ENCODE peak calls at places on chromosome 21, in eight cellular contexts. N, F, P, H, Q, Z, Y and T are unnamed samples.

GRCh38 chr21:41779659-41780058 is 12.8 kb upstream of the RIPK4 start:
- DNase-seq in N (no peak), F (no peak), P (no peak), H (no peak), Q (no peak), Z (no peak), Y (no peak), T (no peak)

GRCh38 chr21:41684381-41685245 is 82.2 kb downstream of the RIPK4 start:
- DNase-seq in N (no peak), F (no peak), P (peak), H (no peak), Q (peak), Z (no peak), Y (no peak), T (peak)

GRCh38 chr21:40200962-40201361 is 333.7 kb downstream of the PCP4 start:
- DNase-seq in N (no peak), F (no peak), P (no peak), H (no peak), Q (no peak), Z (no peak), Y (no peak), T (no peak)

GRCh38 chr21:34626131-34626530 is 11.2 kb upstream of the RCAN1 start:
- DNase-seq in N (no peak), F (no peak), P (no peak), H (no peak), Q (no peak), Z (no peak), Y (no peak), T (no peak)

GRCh38 chr21:33360871-33361602 is 36.3 kb downstream of the IFNAR1 start:
- DNase-seq in N (peak), F (peak), P (no peak), H (peak), Q (peak), Z (peak), Y (peak), T (peak)

GRCh38 chr21:32382108-32382601 is 10.7 kb downstream of the URB1 start:
- DNase-seq in N (no peak), F (no peak), P (no peak), H (no peak), Q (no peak), Z (no peak), Y (no peak), T (no peak)

GRCh38 chr21:23921670-23922418 is 1685.4 kb downstream of the MRPL39 start:
- DNase-seq in N (no peak), F (no peak), P (no peak), H (peak), Q (no peak), Z (no peak), Y (no peak), T (no peak)

GRCh38 chr21:32807717-32808380 is 36.3 kb upstream of the PAXBP1 start:
- DNase-seq in N (no peak), F (no peak), P (no peak), H (no peak), Q (no peak), Z (no peak), Y (no peak), T (no peak)

GRCh38 chr21:42636535-42636914 is 16.9 kb upstream of the PDE9A start:
- DNase-seq in N (no peak), F (no peak), P (no peak), H (no peak), Q (no peak), Z (no peak), Y (no peak), T (no peak)

DNA sequence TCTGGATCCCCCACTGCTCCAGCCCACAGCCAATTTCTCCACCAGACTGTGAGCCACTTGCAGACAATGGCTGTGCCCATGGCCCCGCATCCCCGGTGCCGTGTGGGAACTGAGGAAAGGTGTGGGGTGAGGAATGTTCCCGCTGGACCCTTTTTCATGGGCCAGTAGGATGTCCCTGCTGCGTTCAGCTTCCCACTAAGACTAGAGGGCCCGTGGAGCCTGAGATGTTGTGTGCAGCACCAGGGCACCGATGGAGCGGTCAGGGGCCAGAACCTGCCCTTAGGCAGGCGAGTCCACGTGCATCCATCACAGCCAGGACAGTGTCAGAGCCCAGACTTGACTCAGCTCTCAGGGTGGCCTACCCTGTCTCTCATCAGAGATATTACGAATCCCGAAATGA is 105.7 kb upstream of the COL6A1 start:
- DNase-seq in N (no peak), F (peak), P (no peak), H (no peak), Q (peak), Z (no peak), Y (peak), T (no peak)
- H3K27ac ChIP-seq in N (no peak), F (no peak), P (peak), H (no peak), Q (no peak), Z (no peak), Y (no peak), T (peak)

GRCh38 chr21:17785403-17785788 is 33.8 kb downstream of the C21orf91 start:
- DNase-seq in N (no peak), F (no peak), P (no peak), H (no peak), Q (no peak), Z (no peak), Y (no peak), T (no peak)

GRCh38 chr21:17786219-17787181 is 32.7 kb downstream of the C21orf91 start:
- DNase-seq in N (no peak), F (no peak), P (no peak), H (no peak), Q (no peak), Z (no peak), Y (no peak), T (no peak)

GRCh38 chr21:17789660-17790059 is 29.5 kb downstream of the C21orf91 start:
- DNase-seq in N (no peak), F (no peak), P (no peak), H (no peak), Q (no peak), Z (no peak), Y (no peak), T (no peak)

GRCh38 chr21:17793271-17793670 is 25.9 kb downstream of the C21orf91 start:
- DNase-seq in N (no peak), F (no peak), P (no peak), H (no peak), Q (no peak), Z (no peak), Y (no peak), T (no peak)

GRCh38 chr21:17789085-17789484 is 30.1 kb downstream of the C21orf91 start:
- DNase-seq in N (no peak), F (no peak), P (no peak), H (no peak), Q (no peak), Z (no peak), Y (no peak), T (no peak)
- H3K4me3 ChIP-seq in N (no peak), F (no peak), P (no peak), H (no peak), Q (no peak), Z (no peak), Y (no peak), T (no peak)

GRCh38 chr21:17612023-17612564 is 607 bp downstream of the BTG3 start:
- DNase-seq in N (peak), F (peak), P (no peak), H (no peak), Q (peak), Z (peak), Y (peak), T (peak)

GRCh38 chr21:17612565-17613241 is at the start of gene BTG3:
- DNase-seq in N (peak), F (peak), P (peak), H (peak), Q (peak), Z (peak), Y (peak), T (peak)

GRCh38 chr21:17610862-17611261 is 1.8 kb downstream of the BTG3 start:
- DNase-seq in N (no peak), F (no peak), P (no peak), H (no peak), Q (peak), Z (no peak), Y (peak), T (no peak)

GRCh38 chr21:17611414-17612022 is 1.2 kb downstream of the BTG3 start:
- DNase-seq in N (peak), F (peak), P (peak), H (peak), Q (peak), Z (peak), Y (peak), T (peak)

DNA sequence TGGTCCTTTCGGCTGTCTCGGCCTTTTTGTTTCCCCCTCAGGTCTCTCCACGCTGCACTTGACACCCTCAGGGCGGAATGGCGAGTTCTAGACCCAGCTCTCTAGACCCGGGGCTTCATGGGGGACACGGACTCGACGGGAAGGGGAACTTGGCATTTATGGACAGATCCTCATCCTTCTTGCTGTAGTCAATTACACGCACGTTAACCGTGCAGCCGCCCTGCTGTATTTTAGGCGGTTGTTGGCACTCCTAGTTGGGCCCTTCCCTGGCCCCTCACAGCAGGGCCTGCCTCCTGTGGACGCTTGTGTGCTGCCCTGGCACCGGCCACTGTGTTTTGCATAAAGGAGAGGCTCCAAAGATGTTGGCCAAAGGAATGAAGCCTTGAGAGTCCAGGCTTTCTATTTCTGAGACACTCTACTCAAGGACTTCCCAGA is 558 bp upstream of the BTG3 start:
- DNase-seq in N (peak), F (peak), P (no peak), H (no peak), Q (peak), Z (peak), Y (peak), T (peak)
- H3K27ac ChIP-seq in N (peak), F (peak), P (no peak), H (no peak), Q (peak), Z (peak), Y (peak), T (peak)

GRCh38 chr21:44353200-44353970 is at the start of gene TRPM2:
- DNase-seq in N (peak), F (no peak), P (no peak), H (peak), Q (peak), Z (peak), Y (no peak), T (peak)
- H3K4me3 ChIP-seq in N (peak), F (peak), P (no peak), H (peak), Q (no peak), Z (peak), Y (peak), T (peak)

GRCh38 chr21:29305068-29305467 is 6.3 kb downstream of the BACH1 start:
- DNase-seq in N (no peak), F (no peak), P (no peak), H (no peak), Q (no peak), Z (no peak), Y (no peak), T (no peak)

GRCh38 chr21:29304577-29304976 is 5.9 kb downstream of the BACH1 start:
- DNase-seq in N (no peak), F (no peak), P (no peak), H (no peak), Q (no peak), Z (no peak), Y (no peak), T (no peak)

GRCh38 chr21:29303301-29303700 is 4.6 kb downstream of the BACH1 start:
- DNase-seq in N (no peak), F (no peak), P (no peak), H (no peak), Q (no peak), Z (no peak), Y (no peak), T (no peak)

GRCh38 chr21:29306920-29307319 is 8.2 kb downstream of the BACH1 start:
- DNase-seq in N (no peak), F (no peak), P (no peak), H (no peak), Q (no peak), Z (no peak), Y (no peak), T (no peak)

DNA sequence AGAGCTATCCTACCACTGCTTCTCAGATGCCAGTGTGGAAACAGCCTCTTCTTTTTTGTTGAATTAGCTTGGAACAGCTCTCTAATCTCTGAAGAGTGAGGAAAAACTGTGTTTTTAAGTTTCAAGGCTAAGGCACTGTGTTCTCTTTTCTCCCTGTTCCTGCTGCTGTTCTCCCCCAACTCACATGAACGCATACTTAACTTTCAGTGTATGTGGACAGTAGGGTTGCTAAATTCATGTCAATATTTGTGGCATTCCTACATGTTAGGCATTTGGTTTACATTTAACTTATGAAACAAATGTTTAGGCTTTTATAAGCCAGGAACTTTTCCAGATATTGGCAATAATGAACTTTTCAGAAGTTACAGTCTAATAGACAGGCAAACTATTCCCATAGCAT is 6.8 kb downstream of the BACH1 start:
- DNase-seq in N (no peak), F (no peak), P (no peak), H (no peak), Q (no peak), Z (no peak), Y (no peak), T (no peak)
- H3K27ac ChIP-seq in N (no peak), F (peak), P (peak), H (no peak), Q (no peak), Z (peak), Y (peak), T (no peak)